ENCODE peak calls at places on chromosomes 12 and 14, in ten cellular contexts. B is RWPE1, E is nephron progenitor cell, S is fibroblast of lung, V is sigmoid colon, P is pancreas, O is right atrium auricular region, Y is cardiac fibroblast, U is endothelial cell, Q is fibroblast of mammary gland. K is an unnamed sample.

GRCh38 chr12:6452245-6452731 is 446 bp downstream of the TAPBPL start:
- DNase-seq in B (no peak), E (peak), S (no peak), V (peak), P (peak), O (no peak), Y (no peak), U (no peak), Q (no peak), K (no peak)

GRCh38 chr12:97640826-97641225 is 178.2 kb downstream of the RMST start:
- DNase-seq in B (no peak), E (no peak), S (no peak), V (no peak), P (no peak), O (no peak), Y (no peak), U (no peak), Q (peak), K (no peak)

GRCh38 chr14:105437723-105438500 is 18.3 kb downstream of the MTA1 start:
- DNase-seq in B (no peak), E (no peak), S (no peak), V (no peak), P (no peak), O (no peak), Y (no peak), U (no peak), Q (no peak), K (no peak)

GRCh38 chr12:124608451-124608870 is 41.0 kb upstream of the NCOR2 start:
- DNase-seq in B (peak), E (no peak), S (no peak), V (no peak), P (no peak), O (no peak), Y (no peak), U (no peak), Q (peak), K (no peak)

GRCh38 chr12:94445662-94446061 is 14.0 kb downstream of the CEP83 start:
- DNase-seq in B (peak), E (no peak), S (peak), V (no peak), P (no peak), O (no peak), Y (peak), U (no peak), Q (peak), K (no peak)

GRCh38 chr12:55850893-55851292 is 8.2 kb upstream of the MMP19 start:
- DNase-seq in B (no peak), E (no peak), S (no peak), V (no peak), P (no peak), O (no peak), Y (peak), U (no peak), Q (peak), K (no peak)

GRCh38 chr14:22387776-22388241 is 201.2 kb downstream of the DAD1 start:
- DNase-seq in B (no peak), E (no peak), S (no peak), V (no peak), P (peak), O (no peak), Y (no peak), U (no peak), Q (no peak), K (no peak)

GRCh38 chr12:90546511-90546910 is 408.5 kb downstream of the CCER1 start:
- DNase-seq in B (no peak), E (no peak), S (no peak), V (no peak), P (no peak), O (no peak), Y (no peak), U (no peak), Q (no peak), K (no peak)

GRCh38 chr12:105223884-105224283 is 12.1 kb downstream of the APPL2 start:
- DNase-seq in B (no peak), E (no peak), S (no peak), V (no peak), P (no peak), O (no peak), Y (no peak), U (no peak), Q (no peak), K (no peak)

GRCh38 chr14:99035712-99036593 is 236.0 kb downstream of the BCL11B start:
- DNase-seq in B (peak), E (peak), S (peak), V (peak), P (peak), O (peak), Y (peak), U (peak), Q (peak), K (peak)

GRCh38 chr12:132773077-132774020 is 11.7 kb upstream of the ANKLE2 start:
- DNase-seq in B (no peak), E (no peak), S (no peak), V (no peak), P (no peak), O (no peak), Y (no peak), U (no peak), Q (no peak), K (no peak)

GRCh38 chr14:106308839-106309389 is 782.5 kb downstream of the TMEM121 start:
- DNase-seq in B (no peak), E (peak), S (no peak), V (no peak), P (peak), O (no peak), Y (peak), U (peak), Q (peak), K (no peak)

GRCh38 chr12:98274430-98275130 is 240.8 kb upstream of the TMPO start:
- DNase-seq in B (no peak), E (no peak), S (no peak), V (no peak), P (no peak), O (no peak), Y (no peak), U (no peak), Q (no peak), K (no peak)

GRCh38 chr14:26841920-26842741 is 244.3 kb upstream of the NOVA1 start:
- DNase-seq in B (peak), E (no peak), S (peak), V (peak), P (peak), O (peak), Y (peak), U (no peak), Q (peak), K (peak)

GRCh38 chr12:59724011-59724703 is 128.3 kb downstream of the SLC16A7 start:
- DNase-seq in B (no peak), E (no peak), S (no peak), V (no peak), P (no peak), O (no peak), Y (no peak), U (no peak), Q (no peak), K (no peak)

GRCh38 chr14:104370256-104370870 is 209.2 kb upstream of the C14orf180 start:
- DNase-seq in B (peak), E (peak), S (no peak), V (no peak), P (peak), O (no peak), Y (no peak), U (peak), Q (no peak), K (no peak)

GRCh38 chr12:52629251-52630103 is 11.1 kb upstream of the KRT73 start:
- DNase-seq in B (no peak), E (no peak), S (no peak), V (no peak), P (no peak), O (peak), Y (no peak), U (no peak), Q (no peak), K (no peak)

GRCh38 chr12:31207799-31208465 is 118.0 kb downstream of the SINHCAF start:
- DNase-seq in B (peak), E (no peak), S (no peak), V (no peak), P (no peak), O (no peak), Y (peak), U (no peak), Q (no peak), K (no peak)

GRCh38 chr12:70815866-70816470 is 104.6 kb downstream of the PTPRR start:
- DNase-seq in B (peak), E (no peak), S (no peak), V (no peak), P (no peak), O (no peak), Y (no peak), U (no peak), Q (no peak), K (no peak)

GRCh38 chr12:118136559-118137003 is 657 bp downstream of the PEBP1 start:
- DNase-seq in B (peak), E (peak), S (peak), V (peak), P (peak), O (peak), Y (peak), U (peak), Q (peak), K (peak)

GRCh38 chr12:19154696-19155095 is 25.2 kb downstream of the PLEKHA5 start:
- DNase-seq in B (no peak), E (no peak), S (peak), V (no peak), P (no peak), O (no peak), Y (no peak), U (no peak), Q (peak), K (no peak)

GRCh38 chr14:69675877-69676416 is 64.6 kb downstream of the SUSD6 start:
- DNase-seq in B (no peak), E (no peak), S (no peak), V (no peak), P (no peak), O (no peak), Y (no peak), U (no peak), Q (no peak), K (no peak)

GRCh38 chr12:24113701-24114100 is 164.2 kb upstream of the SOX5 start:
- DNase-seq in B (no peak), E (no peak), S (no peak), V (no peak), P (no peak), O (no peak), Y (no peak), U (no peak), Q (no peak), K (no peak)

GRCh38 chr14:59347511-59347900 is 117.7 kb downstream of the GPR135 start:
- DNase-seq in B (peak), E (no peak), S (no peak), V (no peak), P (no peak), O (no peak), Y (no peak), U (no peak), Q (no peak), K (no peak)

GRCh38 chr12:116818341-116818856 is 62.8 kb downstream of the HRK start:
- DNase-seq in B (no peak), E (no peak), S (peak), V (no peak), P (peak), O (peak), Y (peak), U (no peak), Q (peak), K (peak)

GRCh38 chr12:132351751-132352495 is 22.5 kb upstream of the GALNT9 start:
- DNase-seq in B (no peak), E (no peak), S (no peak), V (no peak), P (peak), O (no peak), Y (no peak), U (no peak), Q (no peak), K (no peak)

GRCh38 chr12:105192624-105193225 is 43.2 kb downstream of the APPL2 start:
- DNase-seq in B (no peak), E (no peak), S (no peak), V (no peak), P (no peak), O (no peak), Y (no peak), U (no peak), Q (no peak), K (no peak)

GRCh38 chr14:23114669-23115491 is 4.2 kb downstream of the CEBPE start:
- DNase-seq in B (peak), E (no peak), S (peak), V (peak), P (no peak), O (peak), Y (peak), U (no peak), Q (peak), K (peak)

GRCh38 chr12:11958216-11959091 is 112.3 kb upstream of the BCL2L14 start:
- DNase-seq in B (peak), E (no peak), S (peak), V (no peak), P (no peak), O (no peak), Y (peak), U (no peak), Q (peak), K (peak)

GRCh38 chr12:116524964-116525379 is 34.2 kb upstream of the MAP1LC3B2 start:
- DNase-seq in B (peak), E (no peak), S (peak), V (no peak), P (no peak), O (no peak), Y (peak), U (no peak), Q (peak), K (no peak)

GRCh38 chr14:74608959-74609611 is 3.0 kb downstream of the LTBP2 start:
- DNase-seq in B (peak), E (peak), S (peak), V (peak), P (peak), O (peak), Y (peak), U (peak), Q (peak), K (peak)

GRCh38 chr14:104532191-104532555 is 47.4 kb upstream of the C14orf180 start:
- DNase-seq in B (peak), E (no peak), S (no peak), V (no peak), P (no peak), O (no peak), Y (peak), U (no peak), Q (peak), K (no peak)

GRCh38 chr14:59131926-59132763 is 56.3 kb upstream of the DAAM1 start:
- DNase-seq in B (no peak), E (no peak), S (no peak), V (no peak), P (no peak), O (no peak), Y (no peak), U (no peak), Q (no peak), K (no peak)

GRCh38 chr14:51394804-51395203 is 154.8 kb downstream of the TMX1 start:
- DNase-seq in B (no peak), E (no peak), S (no peak), V (no peak), P (no peak), O (no peak), Y (peak), U (no peak), Q (no peak), K (no peak)

GRCh38 chr12:52207895-52208294 is 16.1 kb upstream of the KRT80 start:
- DNase-seq in B (no peak), E (no peak), S (peak), V (peak), P (peak), O (no peak), Y (peak), U (no peak), Q (peak), K (no peak)

GRCh38 chr12:6858796-6859195 is 6.8 kb downstream of the USP5 start:
- DNase-seq in B (no peak), E (no peak), S (no peak), V (no peak), P (no peak), O (no peak), Y (no peak), U (no peak), Q (no peak), K (no peak)

DNA sequence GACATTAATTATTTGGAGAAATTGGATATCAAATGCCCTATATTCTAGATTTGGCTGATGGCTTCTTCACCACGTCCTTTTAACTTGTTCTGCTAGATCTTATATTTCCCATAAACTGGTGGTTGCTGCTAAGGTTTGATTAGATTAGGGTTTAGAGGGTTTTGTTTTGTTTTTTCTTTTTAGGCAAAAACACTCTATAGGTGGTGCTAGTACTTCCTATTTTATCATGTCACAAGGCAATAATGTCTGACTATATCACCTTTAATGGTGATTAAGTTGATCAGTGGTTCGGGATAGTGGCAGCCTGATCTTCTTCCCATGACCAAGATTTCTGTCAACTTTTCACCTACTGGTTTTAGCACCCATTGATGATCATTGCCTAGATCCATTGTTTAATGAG is 455.1 kb downstream of the RAD51B start:
- DNase-seq in B (no peak), E (no peak), S (no peak), V (no peak), P (no peak), O (no peak), Y (no peak), U (no peak), Q (no peak), K (no peak)
- TF ChIP-seq CTCF in B (no peak), E (no peak), S (no peak), V (no peak), P (no peak), O (no peak), Y (no peak), U (no peak), Q (no peak), K (no peak)

DNA sequence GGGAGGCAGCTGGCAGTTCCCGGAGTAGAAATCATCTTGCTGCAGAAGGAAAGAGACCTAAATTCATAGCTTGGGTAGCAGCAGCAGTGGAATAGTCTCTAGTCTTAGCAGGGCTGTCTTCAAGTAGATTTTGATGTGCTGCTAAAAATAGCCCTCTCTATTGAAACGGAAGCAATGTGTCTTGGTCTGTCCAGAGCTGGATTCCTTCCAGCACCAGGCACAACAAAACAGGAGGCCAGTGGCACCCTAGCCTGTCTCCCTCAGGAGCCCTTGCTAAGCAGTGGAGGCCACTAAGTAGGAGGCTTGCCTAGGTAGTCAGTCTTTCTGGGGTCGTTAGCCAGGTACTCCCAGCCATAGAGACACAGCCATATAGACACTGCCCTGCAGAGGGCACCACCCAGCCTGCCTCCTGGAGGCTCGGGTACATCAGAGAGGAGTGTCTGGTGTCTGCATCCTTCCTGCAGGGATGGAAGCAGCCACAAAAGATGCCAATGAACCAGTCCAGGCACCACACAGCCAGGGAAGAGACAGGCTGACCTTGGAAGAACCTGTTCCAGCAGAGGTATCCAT is 97.5 kb downstream of the CRACR2A start:
- DNase-seq in B (peak), E (no peak), S (peak), V (no peak), P (no peak), O (no peak), Y (peak), U (peak), Q (peak), K (no peak)
- TF ChIP-seq CTCF in B (no peak), E (no peak), S (peak), V (no peak), P (no peak), O (peak), Y (peak), U (no peak), Q (peak), K (peak)

GRCh38 chr14:77605392-77605978 is 11.0 kb downstream of the SPTLC2 start:
- DNase-seq in B (no peak), E (no peak), S (no peak), V (no peak), P (no peak), O (no peak), Y (no peak), U (no peak), Q (no peak), K (no peak)

GRCh38 chr14:77599894-77600293 is 16.5 kb downstream of the SPTLC2 start:
- DNase-seq in B (no peak), E (no peak), S (no peak), V (no peak), P (no peak), O (no peak), Y (no peak), U (no peak), Q (no peak), K (no peak)

GRCh38 chr14:77601846-77602609 is 14.4 kb downstream of the SPTLC2 start:
- DNase-seq in B (no peak), E (no peak), S (no peak), V (no peak), P (no peak), O (no peak), Y (no peak), U (no peak), Q (no peak), K (no peak)

GRCh38 chr14:77603031-77603430 is 13.4 kb downstream of the SPTLC2 start:
- DNase-seq in B (no peak), E (no peak), S (no peak), V (no peak), P (no peak), O (no peak), Y (no peak), U (no peak), Q (no peak), K (no peak)

GRCh38 chr14:77603654-77604270 is 12.7 kb downstream of the SPTLC2 start:
- DNase-seq in B (no peak), E (no peak), S (peak), V (no peak), P (no peak), O (no peak), Y (no peak), U (no peak), Q (peak), K (no peak)
- TF ChIP-seq CTCF in B (no peak), E (no peak), S (peak), V (no peak), P (no peak), O (no peak), Y (peak), U (no peak), Q (peak), K (peak)

DNA sequence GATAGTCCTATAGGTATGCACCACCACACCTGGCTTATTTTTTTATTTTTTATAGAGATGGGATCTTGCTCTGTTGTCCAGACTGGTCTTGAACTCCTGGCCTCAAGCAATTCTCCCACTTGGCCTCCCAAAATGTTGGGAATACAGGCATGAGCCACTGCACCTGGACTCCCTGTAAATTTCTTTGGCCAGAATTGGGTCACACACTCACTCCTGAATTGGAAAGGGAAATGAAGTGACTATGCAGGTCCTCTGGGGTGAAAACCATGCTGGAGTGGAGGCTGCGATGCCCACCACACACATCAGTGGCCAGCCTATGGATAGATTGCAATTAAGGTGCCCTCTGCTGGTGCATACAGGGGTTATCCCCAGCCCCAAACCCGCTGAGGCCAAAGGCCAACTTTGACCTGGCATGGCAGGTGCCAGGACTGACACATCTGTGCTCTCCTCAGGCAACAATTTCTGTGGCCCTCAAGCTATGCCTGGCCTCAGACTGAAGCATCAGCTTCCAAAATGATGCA is 125.6 kb downstream of the SLC38A6 start:
- DNase-seq in B (no peak), E (no peak), S (no peak), V (no peak), P (no peak), O (no peak), Y (no peak), U (no peak), Q (peak), K (no peak)
- TF ChIP-seq CTCF in B (no peak), E (no peak), S (no peak), V (no peak), P (no peak), O (no peak), Y (peak), U (no peak), Q (peak), K (peak)